ENCODE peak calls at places on chromosomes 3 and 15, in eight cellular contexts. B is lower lobe of right lung; Z is AG08396; J is CD4-positive, alpha-beta T cell; K is HT1080; T is AG20443; F is psoas muscle; E is WTC11. H is an unnamed sample.

GRCh38 chr15:33360876-33361275 is 50.1 kb downstream of the RYR3 start:
- DNase-seq in B (no peak), Z (no peak), J (no peak), K (no peak), T (no peak), F (no peak), E (no peak), H (no peak)

GRCh38 chr15:84859651-84860050 is 24.8 kb upstream of the SLC28A1 start:
- DNase-seq in B (no peak), Z (no peak), J (no peak), K (no peak), T (no peak), F (no peak), E (no peak), H (no peak)

GRCh38 chr3:178419078-178419477 is 117.2 kb upstream of the KCNMB2 start:
- DNase-seq in B (no peak), Z (no peak), J (no peak), K (peak; percentile 61), T (no peak), F (no peak), E (no peak), H (no peak)

GRCh38 chr15:89999676-90000174 is 1.4 kb upstream of the ZNF710 start:
- DNase-seq in B (peak; percentile 65), Z (no peak), J (no peak), K (no peak), T (peak; percentile 53), F (no peak), E (peak; percentile 56), H (no peak)

GRCh38 chr3:174540536-174540935 is 318.6 kb upstream of the NAALADL2 start:
- DNase-seq in B (no peak), Z (no peak), J (no peak), K (no peak), T (no peak), F (no peak), E (no peak), H (no peak)

GRCh38 chr3:196408565-196409300 is 23.5 kb downstream of the UBXN7 start:
- DNase-seq in B (no peak), Z (no peak), J (no peak), K (no peak), T (no peak), F (no peak), E (no peak), H (no peak)

GRCh38 chr15:65371976-65372786 is 5.6 kb downstream of the IGDCC3 start:
- DNase-seq in B (no peak), Z (no peak), J (no peak), K (no peak), T (no peak), F (no peak), E (no peak), H (no peak)

GRCh38 chr3:197151562-197151961 is 121.9 kb upstream of the MELTF start:
- DNase-seq in B (no peak), Z (peak; percentile 12), J (no peak), K (peak; percentile 78), T (peak; percentile 18), F (peak; percentile 59), E (no peak), H (no peak)

GRCh38 chr15:77069521-77070121 is 1.3 kb downstream of the TSPAN3 start:
- DNase-seq in B (peak; percentile 56), Z (no peak), J (no peak), K (no peak), T (no peak), F (no peak), E (no peak), H (no peak)

GRCh38 chr15:51053571-51053970 is 41.1 kb downstream of the TNFAIP8L3 start:
- DNase-seq in B (no peak), Z (no peak), J (no peak), K (no peak), T (no peak), F (no peak), E (no peak), H (no peak)

GRCh38 chr3:34357461-34357860 is 559.0 kb downstream of the PDCD6IP start:
- DNase-seq in B (no peak), Z (no peak), J (no peak), K (no peak), T (no peak), F (no peak), E (no peak), H (peak; percentile 5)

GRCh38 chr3:189457201-189457607 is 174.0 kb upstream of the TP63 start:
- DNase-seq in B (no peak), Z (no peak), J (no peak), K (peak; percentile 97), T (no peak), F (no peak), E (no peak), H (no peak)

GRCh38 chr3:184230603-184231528 is 1.5 kb downstream of the VWA5B2 start:
- DNase-seq in B (no peak), Z (no peak), J (no peak), K (no peak), T (no peak), F (no peak), E (peak; percentile 48), H (peak; percentile 77)

GRCh38 chr3:47024932-47025331 is 45.5 kb downstream of the NBEAL2 start:
- DNase-seq in B (no peak), Z (no peak), J (no peak), K (peak; percentile 37), T (no peak), F (no peak), E (no peak), H (no peak)

GRCh38 chr15:90103669-90104329 is 1.5 kb upstream of the IDH2 start:
- DNase-seq in B (no peak), Z (no peak), J (no peak), K (no peak), T (no peak), F (peak; percentile 46), E (no peak), H (no peak)

GRCh38 chr15:52093167-52093538 is 19.4 kb downstream of the BCL2L10 start:
- DNase-seq in B (no peak), Z (no peak), J (no peak), K (no peak), T (no peak), F (no peak), E (no peak), H (no peak)

GRCh38 chr3:141375381-141376301 is 7.3 kb downstream of the ZBTB38 start:
- DNase-seq in B (no peak), Z (no peak), J (no peak), K (no peak), T (no peak), F (no peak), E (no peak), H (no peak)

GRCh38 chr3:129439381-129439816 is 349 bp downstream of the MBD4 start:
- DNase-seq in B (peak; percentile 81), Z (peak; percentile 19), J (peak; percentile 45), K (no peak), T (peak; percentile 19), F (peak; percentile 65), E (peak; percentile 37), H (peak; percentile 33)

GRCh38 chr3:156509209-156510174 is 45.4 kb downstream of the SSR3 start:
- DNase-seq in B (no peak), Z (peak; percentile 34), J (no peak), K (peak; percentile 78), T (peak; percentile 74), F (no peak), E (no peak), H (peak; percentile 59)

GRCh38 chr3:52162250-52162872 is 8.1 kb upstream of the POC1A start:
- DNase-seq in B (peak; percentile 19), Z (no peak), J (no peak), K (no peak), T (no peak), F (peak; percentile 27), E (no peak), H (no peak)

GRCh38 chr15:101037090-101037830 is 118.1 kb downstream of the LRRK1 start:
- DNase-seq in B (no peak), Z (no peak), J (peak; percentile 22), K (no peak), T (no peak), F (no peak), E (no peak), H (no peak)

GRCh38 chr3:157695586-157695985 is 192.4 kb upstream of the VEPH1 start:
- DNase-seq in B (no peak), Z (no peak), J (no peak), K (no peak), T (no peak), F (no peak), E (no peak), H (no peak)

GRCh38 chr3:43046583-43046982 is 59.3 kb downstream of the POMGNT2 start:
- DNase-seq in B (no peak), Z (no peak), J (no peak), K (no peak), T (no peak), F (no peak), E (no peak), H (no peak)

GRCh38 chr15:82750831-82751181 is 41.1 kb upstream of the AP3B2 start:
- DNase-seq in B (no peak), Z (peak; percentile 15), J (no peak), K (no peak), T (peak; percentile 16), F (peak; percentile 63), E (no peak), H (peak; percentile 36)

GRCh38 chr15:29935296-29936020 is 113.2 kb upstream of the TJP1 start:
- DNase-seq in B (no peak), Z (no peak), J (no peak), K (no peak), T (no peak), F (no peak), E (peak; percentile 52), H (peak; percentile 8)

GRCh38 chr3:172359231-172359630 is 89.0 kb downstream of the GHSR start:
- DNase-seq in B (no peak), Z (no peak), J (no peak), K (no peak), T (no peak), F (no peak), E (no peak), H (no peak)

GRCh38 chr15:29671308-29671981 is 150.8 kb downstream of the TJP1 start:
- DNase-seq in B (no peak), Z (no peak), J (no peak), K (peak; percentile 80), T (no peak), F (no peak), E (no peak), H (no peak)

GRCh38 chr15:90389513-90389912 is 1.5 kb downstream of the IQGAP1 start:
- DNase-seq in B (no peak), Z (no peak), J (no peak), K (no peak), T (no peak), F (no peak), E (no peak), H (no peak)

GRCh38 chr3:178334239-178334638 is 202.0 kb upstream of the KCNMB2 start:
- DNase-seq in B (no peak), Z (no peak), J (no peak), K (no peak), T (no peak), F (no peak), E (no peak), H (no peak)

GRCh38 chr3:11272913-11273574 is 847 bp downstream of the ATG7 start:
- DNase-seq in B (no peak), Z (no peak), J (no peak), K (no peak), T (peak; percentile 18), F (no peak), E (no peak), H (no peak)

GRCh38 chr15:41801850-41802455 is 25.9 kb upstream of the JMJD7 start:
- DNase-seq in B (no peak), Z (no peak), J (no peak), K (peak; percentile 73), T (no peak), F (no peak), E (no peak), H (no peak)